ENCODE peak calls at places on chromosomes 13 and 19, in four cellular contexts. K, L, M and F are unnamed samples.

GRCh38 chr13:34939771-34940170 is 2.3 kb upstream of the NBEA start:
- DNase-seq in K (no peak), L (no peak), M (no peak), F (no peak)

GRCh38 chr13:93249259-93249917 is 22.8 kb downstream of the GPC6 start:
- DNase-seq in K (peak), L (no peak), M (peak), F (no peak)

GRCh38 chr13:45331981-45332830 is 8.8 kb downstream of the TPT1 start:
- DNase-seq in K (no peak), L (no peak), M (peak), F (no peak)

GRCh38 chr19:1852729-1853128 is 4.4 kb upstream of the REXO1 start:
- DNase-seq in K (no peak), L (no peak), M (no peak), F (no peak)

GRCh38 chr13:53822136-53822535 is 793.5 kb downstream of the OLFM4 start:
- DNase-seq in K (no peak), L (no peak), M (no peak), F (no peak)

GRCh38 chr19:30335306-30335886 is 36.8 kb upstream of the ZNF536 start:
- DNase-seq in K (no peak), L (no peak), M (no peak), F (no peak)

GRCh38 chr19:44824758-44825157 is 15.9 kb downstream of the BCAM start:
- DNase-seq in K (no peak), L (no peak), M (no peak), F (no peak)

GRCh38 chr13:38103851-38104250 is 234.3 kb upstream of the TRPC4 start:
- DNase-seq in K (no peak), L (no peak), M (no peak), F (no peak)

GRCh38 chr19:1582201-1582600 is 10.5 kb downstream of the MBD3 start:
- DNase-seq in K (no peak), L (no peak), M (no peak), F (no peak)

GRCh38 chr13:109209526-109209925 is 576.9 kb downstream of the IRS2 start:
- DNase-seq in K (no peak), L (no peak), M (no peak), F (no peak)

GRCh38 chr13:113592571-113592970 is 8.0 kb downstream of the TFDP1 start:
- DNase-seq in K (no peak), L (no peak), M (no peak), F (no peak)

GRCh38 chr19:41219924-41220567 is 1.0 kb downstream of the AXL start:
- DNase-seq in K (no peak), L (no peak), M (no peak), F (no peak)

GRCh38 chr13:97951376-97951775 is 2.1 kb upstream of the IPO5 start:
- DNase-seq in K (no peak), L (no peak), M (no peak), F (no peak)

GRCh38 chr13:68358218-68358817 is 1128.2 kb upstream of the PCDH9 start:
- DNase-seq in K (no peak), L (no peak), M (no peak), F (no peak)

GRCh38 chr19:43755256-43755801 is 567 bp upstream of the SMG9 start:
- DNase-seq in K (peak), L (no peak), M (no peak), F (no peak)

GRCh38 chr19:30842926-30843325 is 470.7 kb downstream of the ZNF536 start:
- DNase-seq in K (no peak), L (no peak), M (no peak), F (no peak)

GRCh38 chr13:43303040-43303729 is 279.8 kb downstream of the DNAJC15 start:
- DNase-seq in K (peak), L (peak), M (peak), F (no peak)

GRCh38 chr19:51696606-51697005 is 3.5 kb downstream of the SPACA6 start:
- DNase-seq in K (no peak), L (no peak), M (no peak), F (no peak)

GRCh38 chr13:24662195-24663088 is 17.8 kb upstream of the ATP12A start:
- DNase-seq in K (no peak), L (no peak), M (no peak), F (no peak)

GRCh38 chr19:14383556-14383897 is 2.3 kb downstream of the ADGRE5 start:
- DNase-seq in K (no peak), L (no peak), M (no peak), F (no peak)

GRCh38 chr19:41325947-41326706 is 16.2 kb downstream of the CCDC97 start:
- DNase-seq in K (no peak), L (no peak), M (peak), F (no peak)

GRCh38 chr19:18057557-18057956 is 29.2 kb downstream of the IL12RB1 start:
- DNase-seq in K (no peak), L (no peak), M (no peak), F (no peak)

DNA sequence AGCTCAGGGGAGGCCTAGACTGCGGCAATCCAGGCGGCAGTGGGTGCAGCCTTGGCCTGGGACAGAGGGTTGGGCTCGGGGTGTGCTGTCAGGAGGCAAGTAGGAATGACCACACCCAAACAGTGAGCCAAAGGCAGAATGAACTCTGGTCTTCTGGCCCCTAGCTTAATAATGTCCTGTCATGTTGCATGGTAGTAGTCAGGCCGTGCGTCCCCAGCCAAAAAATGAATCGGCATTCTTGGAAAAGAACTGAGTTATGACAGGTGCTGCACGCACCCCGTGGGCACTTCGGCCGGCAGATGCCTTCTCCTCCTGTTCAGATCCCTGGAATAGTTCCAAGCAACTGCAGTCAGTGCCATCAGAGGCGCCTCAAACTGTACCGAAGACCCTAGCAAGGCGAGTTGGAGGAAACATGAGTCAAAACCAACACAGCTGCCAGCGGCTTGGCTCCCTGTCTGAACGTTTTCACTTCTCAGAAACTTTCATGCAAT is 55.9 kb downstream of the ATP7B start:
- DNase-seq in K (no peak), L (no peak), M (no peak), F (no peak)
- TF ChIP-seq SUZ12 in K (no peak), L (no peak), M (no peak), F (no peak)

DNA sequence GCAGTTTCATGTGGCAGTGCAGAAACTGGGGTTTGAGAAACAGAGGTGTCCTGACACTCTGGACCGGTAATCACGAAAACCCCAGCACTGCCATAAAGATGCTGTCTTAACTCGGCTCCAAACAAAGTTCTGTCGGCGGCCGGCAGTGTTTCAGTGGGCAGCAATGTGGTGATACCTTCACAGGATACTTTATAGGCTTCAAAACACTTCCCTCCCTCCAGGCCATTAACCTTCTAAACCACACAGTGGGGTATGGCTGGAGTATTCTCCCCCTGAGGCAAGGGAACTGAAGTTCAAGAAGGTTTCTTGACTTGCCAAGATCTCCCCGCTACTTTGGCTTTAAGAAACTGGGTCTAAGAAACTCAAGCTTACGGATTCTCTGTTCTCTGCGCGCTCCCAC is 1.1 kb downstream of the RUBCNL start:
- DNase-seq in K (no peak), L (no peak), M (no peak), F (no peak)
- TF ChIP-seq SUZ12 in K (no peak), L (no peak), M (no peak), F (no peak)

GRCh38 chr19:10339977-10340376 is 553 bp upstream of the ICAM3 start:
- DNase-seq in K (no peak), L (no peak), M (no peak), F (no peak)

GRCh38 chr19:10335149-10336053 is 2.1 kb upstream of the RAVER1 start:
- DNase-seq in K (no peak), L (no peak), M (no peak), F (no peak)

GRCh38 chr19:10343495-10343894 is 4.1 kb upstream of the ICAM3 start:
- DNase-seq in K (no peak), L (no peak), M (no peak), F (no peak)

GRCh38 chr19:10338940-10339339 is 484 bp downstream of the ICAM3 start:
- DNase-seq in K (no peak), L (no peak), M (no peak), F (no peak)

DNA sequence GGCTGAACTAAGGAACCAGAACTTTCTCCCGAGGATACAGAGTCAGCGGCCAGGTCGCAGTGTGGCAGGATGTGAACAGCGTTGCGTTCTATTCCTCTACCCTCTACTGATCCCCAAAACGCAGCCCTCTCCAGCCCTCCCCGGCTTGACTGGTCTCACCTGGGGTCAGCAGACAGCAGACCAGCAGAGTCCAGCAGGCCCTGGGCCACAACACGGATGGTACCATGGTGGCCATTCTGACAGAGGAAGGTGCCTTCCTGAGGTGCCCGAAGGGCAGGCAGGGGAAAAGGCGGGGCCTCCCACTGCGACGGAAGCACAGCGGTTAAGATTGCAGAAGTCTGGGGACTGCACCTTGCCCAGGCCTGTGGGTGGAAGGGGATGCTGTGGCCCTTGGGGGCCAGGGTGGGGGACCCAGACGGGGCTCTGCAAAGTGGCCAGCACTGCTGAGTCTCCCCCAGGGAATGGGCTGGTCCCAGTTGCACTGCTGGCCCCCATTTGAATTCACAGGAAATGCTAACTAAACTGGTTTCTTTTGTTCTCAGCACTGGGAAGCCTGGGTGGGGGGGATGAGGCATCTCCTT is at the start of gene ICAM3:
- DNase-seq in K (no peak), L (no peak), M (no peak), F (no peak)
- TF ChIP-seq SUZ12 in K (no peak), L (no peak), M (no peak), F (no peak)

GRCh38 chr13:75637101-75637774 is 1.1 kb downstream of the LMO7 start:
- DNase-seq in K (no peak), L (no peak), M (no peak), F (no peak)

GRCh38 chr13:75633285-75633684 is 2.8 kb upstream of the LMO7 start:
- DNase-seq in K (no peak), L (no peak), M (peak), F (no peak)

GRCh38 chr13:75635621-75636338 is at the start of gene LMO7:
- DNase-seq in K (peak), L (no peak), M (peak), F (no peak)

GRCh38 chr13:75636339-75637095 is 387 bp downstream of the LMO7 start:
- DNase-seq in K (no peak), L (no peak), M (peak), F (peak)

DNA sequence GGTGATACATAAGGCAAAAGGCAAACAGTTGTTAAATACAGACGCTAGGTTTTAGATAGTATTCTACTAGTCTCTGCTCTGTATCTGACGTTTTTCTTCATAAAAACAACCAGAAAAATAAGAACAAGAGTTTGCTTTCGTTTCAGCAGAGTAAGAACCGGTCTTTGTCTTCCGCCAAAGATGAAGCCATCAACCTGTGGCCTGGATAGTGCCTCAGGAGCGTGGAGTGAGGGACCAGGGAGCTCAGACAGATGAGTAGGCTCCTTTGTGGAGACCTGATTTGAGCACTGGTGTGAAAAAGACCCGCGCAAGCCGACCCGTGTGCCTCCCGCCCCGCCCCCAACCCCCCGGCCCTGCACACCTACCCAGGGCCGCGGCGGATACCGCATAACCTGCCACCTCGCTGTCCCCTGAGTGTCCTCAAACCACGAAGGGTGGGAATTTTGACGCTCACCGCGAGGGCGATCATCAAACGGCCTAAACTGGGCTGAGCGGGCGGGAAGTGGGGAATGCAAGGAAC is 969 bp upstream of the LMO7 start:
- DNase-seq in K (peak), L (no peak), M (peak), F (no peak)
- TF ChIP-seq SUZ12 in K (no peak), L (no peak), M (no peak), F (no peak)

GRCh38 chr13:107866666-107867623 is 348.4 kb downstream of the LIG4 start:
- DNase-seq in K (peak), L (no peak), M (no peak), F (no peak)
- TF ChIP-seq SUZ12 in K (no peak), L (no peak), M (no peak), F (peak)

GRCh38 chr19:5674734-5675133 is 5.6 kb downstream of the MICOS13 start:
- DNase-seq in K (no peak), L (no peak), M (no peak), F (no peak)
- TF ChIP-seq SUZ12 in K (no peak), L (no peak), M (no peak), F (no peak)

GRCh38 chr19:50510121-50510670 is 795 bp downstream of the JOSD2 start:
- DNase-seq in K (no peak), L (no peak), M (no peak), F (no peak)
- TF ChIP-seq SUZ12 in K (no peak), L (no peak), M (no peak), F (no peak)

DNA sequence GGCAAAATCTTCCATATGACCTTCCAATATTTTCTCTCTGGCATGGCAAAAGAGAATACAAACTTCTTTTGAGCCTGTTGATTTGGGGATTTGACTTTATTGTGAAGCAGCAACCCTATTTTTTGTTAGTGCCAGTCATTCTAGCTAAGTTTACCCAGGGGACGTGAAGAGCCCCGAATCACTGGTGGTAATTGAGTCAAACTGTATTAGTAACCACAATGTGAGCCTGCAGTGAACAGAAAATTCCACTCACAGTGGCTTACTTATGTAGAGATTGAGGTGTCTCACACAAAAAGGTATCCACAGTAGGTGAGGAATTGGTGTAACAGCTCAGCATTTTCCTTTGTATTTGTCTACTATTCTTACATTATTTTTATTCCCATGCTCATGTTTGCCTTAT is 33.1 kb upstream of the MYCBP2 start:
- DNase-seq in K (no peak), L (no peak), M (no peak), F (no peak)
- TF ChIP-seq SUZ12 in K (no peak), L (no peak), M (no peak), F (no peak)

GRCh38 chr13:46334423-46334822 is 52.6 kb downstream of the RUBCNL start:
- DNase-seq in K (no peak), L (no peak), M (no peak), F (no peak)
- TF ChIP-seq SUZ12 in K (no peak), L (no peak), M (no peak), F (no peak)

DNA sequence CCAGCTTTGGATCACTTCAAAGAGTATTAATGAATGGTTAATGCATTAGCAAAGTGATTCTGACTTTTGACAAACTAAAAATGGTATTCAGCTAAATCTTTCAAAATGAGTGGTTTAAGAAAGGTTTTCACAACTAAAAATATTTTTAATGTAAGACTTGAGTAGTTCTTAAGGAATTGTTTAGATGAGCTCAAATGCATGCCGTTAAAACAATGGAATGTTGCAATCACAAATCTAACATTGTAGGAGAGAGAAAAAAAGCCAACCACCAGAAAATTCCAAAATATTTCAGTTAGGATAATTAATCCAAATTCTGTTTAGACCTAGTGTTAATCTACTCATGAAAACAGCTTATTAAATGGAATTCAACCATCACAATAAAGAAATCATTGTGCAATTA is 1044.8 kb upstream of the SLC10A2 start:
- DNase-seq in K (no peak), L (no peak), M (no peak), F (no peak)
- TF ChIP-seq SUZ12 in K (no peak), L (no peak), M (no peak), F (no peak)